ENCODE peak calls at places on chromosomes 4 and X, in five cellular contexts. P is NCI-H345, Q is esophagus squamous epithelium, E is LoVo, Z is nucleus accumbens. U is an unnamed sample.

GRCh38 chr4:55078987-55079386 is 46.4 kb downstream of the KDR start:
- DNase-seq in P (no peak), Q (no peak), E (no peak), Z (no peak), U (no peak)

GRCh38 chr4:76737180-76737579 is 160.8 kb downstream of the SOWAHB start:
- DNase-seq in P (no peak), Q (no peak), E (no peak), Z (no peak), U (no peak)

GRCh38 chr4:139582044-139582443 is 26.0 kb upstream of the SETD7 start:
- DNase-seq in P (no peak), Q (no peak), E (no peak), Z (no peak), U (no peak)

GRCh38 chrX:2819345-2820130 is 9.2 kb upstream of the GYG2 start:
- DNase-seq in P (no peak), Q (no peak), E (peak), Z (no peak), U (peak)

GRCh38 chr4:5759236-5760075 is 48.5 kb downstream of the EVC start:
- DNase-seq in P (no peak), Q (no peak), E (no peak), Z (no peak), U (no peak)

GRCh38 chr4:186829740-186830449 is 106.2 kb upstream of the FAT1 start:
- DNase-seq in P (no peak), Q (no peak), E (peak), Z (no peak), U (peak)

GRCh38 chr4:111323496-111323895 is 700.6 kb upstream of the PITX2 start:
- DNase-seq in P (no peak), Q (no peak), E (no peak), Z (no peak), U (no peak)

GRCh38 chrX:94751611-94752010 is 1077.6 kb downstream of the FAM133A start:
- DNase-seq in P (no peak), Q (no peak), E (no peak), Z (no peak), U (peak)

GRCh38 chr4:53315300-53315699 is 50.6 kb downstream of the SCFD2 start:
- DNase-seq in P (no peak), Q (no peak), E (no peak), Z (no peak), U (peak)

GRCh38 chr4:121154103-121154515 is 10.0 kb downstream of the TNIP3 start:
- DNase-seq in P (no peak), Q (no peak), E (no peak), Z (no peak), U (no peak)

GRCh38 chr4:99564921-99565320 is 1.1 kb upstream of the TRMT10A start:
- DNase-seq in P (no peak), Q (no peak), E (no peak), Z (no peak), U (no peak)

GRCh38 chr4:152976466-152976761 is 40.3 kb downstream of the FHDC1 start:
- DNase-seq in P (no peak), Q (no peak), E (no peak), Z (no peak), U (no peak)

GRCh38 chr4:7044415-7044930 is 1.3 kb downstream of the TADA2B start:
- DNase-seq in P (no peak), Q (no peak), E (no peak), Z (no peak), U (peak)

GRCh38 chr4:165325732-165326512 is 1.5 kb upstream of the MSMO1 start:
- DNase-seq in P (no peak), Q (no peak), E (peak), Z (no peak), U (peak)

GRCh38 chr4:106473515-106473914 is 104.9 kb upstream of the GIMD1 start:
- DNase-seq in P (no peak), Q (no peak), E (no peak), Z (no peak), U (no peak)

GRCh38 chr4:113106076-113106475 is 56.6 kb downstream of the ANK2 start:
- DNase-seq in P (peak), Q (no peak), E (no peak), Z (no peak), U (peak)

GRCh38 chr4:174005422-174005821 is 278.0 kb downstream of the FBXO8 start:
- DNase-seq in P (no peak), Q (no peak), E (peak), Z (no peak), U (no peak)

GRCh38 chr4:127875791-127876190 is 4.9 kb upstream of the PLK4 start:
- DNase-seq in P (no peak), Q (no peak), E (no peak), Z (no peak), U (no peak)

U was measured in HT-29.